ENCODE peak calls at places on chromosomes 13 and 19, in ten cellular contexts. J is GOT3; H is naive thymus-derived CD4-positive, alpha-beta T cell; M is activated CD8-positive, alpha-beta T cell treated with anti-CD3 and anti-CD28 coated beads, Interleukin-2, amount 10 ng/mL, durations not matched to agents 7 days and 5 days; Z is AML-193; X is activated T-cell treated with anti-CD3 and anti-CD28 coated beads, Interleukin-2, amount 50 U/mL, for 72 hours; I is skeletal muscle cell; E is activated CD4-positive, alpha-beta T cell treated with anti-CD3 and anti-CD28 coated beads, Interleukin-2, amount 50 U/mL, for 48 hours; G is GM12878; Q is NCI-H446 treated with DMSO at 0.1 percent for 48 hours. K is an unnamed sample.

GRCh38 chr19:53868091-53868891 is 608 bp downstream of the MYADM start:
- DNase-seq in X (peak), Q (no peak), E (peak), I (no peak), G (no peak), Z (no peak), H (peak), M (peak), J (no peak), K (peak)

GRCh38 chr13:72403396-72404010 is 323.9 kb downstream of the MZT1 start:
- DNase-seq in I (no peak), G (no peak), Z (no peak), M (no peak), X (no peak), H (no peak), J (no peak), E (no peak), Q (no peak), K (no peak)

GRCh38 chr13:31119966-31120733 is 41.6 kb downstream of the HSPH1 start:
- DNase-seq in G (no peak), M (no peak), E (no peak), J (no peak), Z (no peak), X (no peak), I (no peak), Q (no peak), H (no peak), K (peak)

GRCh38 chr13:104318121-104318520 is 1251.9 kb upstream of the SLC10A2 start:
- DNase-seq in I (no peak), Z (no peak), M (no peak), E (no peak), X (no peak), H (no peak), J (no peak), Q (peak), G (no peak), K (no peak)

GRCh38 chr13:107680115-107680514 is 535.2 kb downstream of the LIG4 start:
- DNase-seq in I (no peak), H (no peak), Q (no peak), X (no peak), Z (no peak), G (no peak), E (no peak), M (no peak), J (no peak), K (no peak)

GRCh38 chr13:35283856-35284255 is 192.6 kb downstream of the MAB21L1 start:
- DNase-seq in G (no peak), Q (peak), Z (no peak), H (no peak), X (no peak), J (no peak), M (no peak), I (peak), E (no peak), K (no peak)

GRCh38 chr19:44752816-44753618 is 4.5 kb downstream of the BCL3 start:
- DNase-seq in Z (peak), E (peak), G (peak), I (peak), M (peak), J (peak), X (peak), Q (no peak), H (peak), K (peak)

GRCh38 chr19:3154957-3155736 is 19.3 kb downstream of the GNA15 start:
- DNase-seq in I (peak), G (peak), E (peak), Q (no peak), J (peak), Z (peak), H (peak), M (peak), X (peak), K (peak)

GRCh38 chr19:46602392-46603194 is 1.5 kb downstream of the CALM3 start:
- DNase-seq in G (no peak), Q (no peak), I (no peak), X (peak), H (no peak), Z (no peak), J (no peak), E (peak), M (peak), K (peak)